ENCODE peak calls at places on chromosome 4, in five cellular contexts. I is H9, W is H1, H is trophoblast cell, P is neuronal stem cell. A is an unnamed sample.

GRCh38 chr4:53928825-53929224 is 135.6 kb downstream of the CHIC2 start:
- DNase-seq in I (no peak), W (no peak), H (no peak), P (no peak), A (peak; percentile 69)

GRCh38 chr4:180828455-180829018 is 1414.7 kb upstream of the TENM3 start:
- DNase-seq in I (no peak), W (no peak), H (peak; percentile 72), P (peak; percentile 40), A (peak; percentile 57)

GRCh38 chr4:5372198-5372597 is 320.9 kb downstream of the STK32B start:
- DNase-seq in I (no peak), W (no peak), H (no peak), P (no peak), A (no peak)

GRCh38 chr4:16579866-16580265 is 318.6 kb downstream of the LDB2 start:
- DNase-seq in I (no peak), W (no peak), H (peak; percentile 4), P (no peak), A (no peak)

GRCh38 chr4:77001907-77002306 is 52.4 kb downstream of the SEPTIN11 start:
- DNase-seq in I (no peak), W (no peak), H (peak; percentile 26), P (peak; percentile 20), A (peak; percentile 83)

GRCh38 chr4:76616526-76616925 is 181.5 kb downstream of the SHROOM3 start:
- DNase-seq in I (no peak), W (no peak), H (no peak), P (no peak), A (no peak)

GRCh38 chr4:168063031-168063430 is 29.3 kb upstream of the ANXA10 start:
- DNase-seq in I (no peak), W (no peak), H (no peak), P (no peak), A (no peak)

GRCh38 chr4:88244821-88245579 is 39.4 kb downstream of the PPM1K start:
- DNase-seq in I (no peak), W (peak; percentile 42), H (no peak), P (no peak), A (no peak)

GRCh38 chr4:184451726-184452125 is 22.6 kb downstream of the IRF2 start:
- DNase-seq in I (no peak), W (no peak), H (no peak), P (no peak), A (no peak)

GRCh38 chr4:139779653-139780052 is 114.0 kb downstream of the MGST2 start:
- DNase-seq in I (no peak), W (no peak), H (no peak), P (no peak), A (no peak)

GRCh38 chr4:182192511-182193181 is 50.6 kb upstream of the TENM3 start:
- DNase-seq in I (no peak), W (no peak), H (peak; percentile 53), P (no peak), A (no peak)

GRCh38 chr4:56907489-56908205 is at the start of gene REST:
- DNase-seq in I (peak; percentile 97), W (peak; percentile 91), H (peak; percentile 89), P (peak; percentile 83), A (peak; percentile 70)

GRCh38 chr4:1714303-1715001 is 2.3 kb upstream of the SLBP start:
- DNase-seq in I (peak; percentile 67), W (no peak), H (no peak), P (no peak), A (no peak)

GRCh38 chr4:122765702-122766352 is 33.3 kb downstream of the BBS12 start:
- DNase-seq in I (no peak), W (no peak), H (no peak), P (no peak), A (peak; percentile 95)

GRCh38 chr4:153153339-153153851 is 50.8 kb upstream of the TRIM2 start:
- DNase-seq in I (peak; percentile 75), W (peak; percentile 77), H (peak; percentile 43), P (no peak), A (peak; percentile 56)

DNA sequence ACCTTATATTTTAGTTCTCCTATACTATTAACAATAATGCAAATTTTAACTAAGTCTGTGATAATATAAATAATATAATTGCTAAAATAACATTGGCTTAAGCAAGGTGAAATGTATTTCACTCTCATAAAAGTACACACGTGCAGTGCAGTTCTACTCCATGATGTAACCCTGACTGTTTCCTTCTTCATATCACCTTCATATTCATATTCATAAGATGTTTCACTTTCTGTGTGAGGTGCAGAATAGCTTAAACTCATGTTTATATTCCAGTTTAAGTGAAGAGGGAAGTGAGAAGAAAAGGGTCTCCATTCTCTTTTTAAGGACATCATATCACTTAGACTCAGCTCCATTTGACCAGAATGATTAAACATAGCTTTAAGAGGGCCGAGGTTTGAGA is 1810.0 kb upstream of the PCDH10 start:
- DNase-seq in I (no peak), W (no peak), H (no peak), P (no peak), A (no peak)
- H2BK12ac ChIP-seq in I (no peak overlapping the region), W (no peak overlapping the region), H (no peak overlapping the region), P (no peak overlapping the region), A (no peak overlapping the region)

GRCh38 chr4:27716693-27717505 is 856.3 kb downstream of the STIM2 start:
- DNase-seq in I (peak; percentile 26), W (no peak), H (no peak), P (no peak), A (no peak)

GRCh38 chr4:27721193-27721592 is 860.6 kb downstream of the STIM2 start:
- DNase-seq in I (no peak), W (no peak), H (no peak), P (no peak), A (no peak)

GRCh38 chr4:27720010-27720766 is 859.5 kb downstream of the STIM2 start:
- DNase-seq in I (no peak), W (no peak), H (no peak), P (no peak), A (no peak)
- H2BK12ac ChIP-seq in I (no peak overlapping the region), W (no peak overlapping the region), H (no peak overlapping the region), P (no peak overlapping the region), A (no peak overlapping the region)

GRCh38 chr4:73142995-73143547 is 73.6 kb upstream of the COX18 start:
- DNase-seq in I (no peak), W (no peak), H (no peak), P (no peak), A (peak; percentile 10)
- H2BK12ac ChIP-seq in I (no peak overlapping the region), W (no peak overlapping the region), H (no peak overlapping the region), P (no peak overlapping the region), A (no peak overlapping the region)

GRCh38 chr4:156391297-156391653 is 437.6 kb upstream of the CTSO start:
- DNase-seq in I (no peak), W (no peak), H (no peak), P (no peak), A (no peak)

GRCh38 chr4:156390599-156391296 is 437.1 kb upstream of the CTSO start:
- DNase-seq in I (no peak), W (no peak), H (no peak), P (no peak), A (no peak)

GRCh38 chr4:156388826-156389225 is 435.2 kb upstream of the CTSO start:
- DNase-seq in I (no peak), W (no peak), H (peak; percentile 38), P (no peak), A (peak; percentile 10)
- H2BK12ac ChIP-seq in I (no peak overlapping the region), W (no peak overlapping the region), H (no peak overlapping the region), P (no peak overlapping the region), A (no peak overlapping the region)

A was measured in mesenchymal stem cell.